ENCODE peak calls at places on chromosomes 11 and 22, in six cellular contexts. A is neural progenitor cell, G is HAP-1, L is AG08395, Z is iPS DF 6.9, D is NCI-H1092 treated with DMSO at 0.1 percent for 48 hours. T is an unnamed sample.

GRCh38 chr11:2186669-2187266 is 15.2 kb upstream of the TH start:
- DNase-seq in A (peak; percentile 73), G (peak; percentile 60), L (no peak), Z (no peak), D (peak; percentile 86), T (no peak)

GRCh38 chr11:41978951-41979350 is 519.5 kb upstream of the LRRC4C start:
- DNase-seq in A (no peak), G (no peak), L (no peak), Z (no peak), D (no peak), T (no peak)

GRCh38 chr11:116059909-116060308 is 555.7 kb upstream of the CADM1 start:
- DNase-seq in A (no peak), G (no peak), L (no peak), Z (no peak), D (no peak), T (no peak)

GRCh38 chr11:59802639-59803176 is 7.9 kb downstream of the MRPL16 start:
- DNase-seq in A (peak; percentile 45), G (peak; percentile 35), L (peak; percentile 62), Z (no peak), D (peak; percentile 53), T (no peak)

GRCh38 chr11:832529-833113 is at the start of gene CD151:
- DNase-seq in A (peak; percentile 87), G (peak; percentile 83), L (peak; percentile 76), Z (no peak), D (peak; percentile 9), T (peak; percentile 23)

GRCh38 chr22:43231724-43232034 is 44.7 kb upstream of the TTLL12 start:
- DNase-seq in A (no peak), G (no peak), L (no peak), Z (no peak), D (no peak), T (no peak)

GRCh38 chr11:64238076-64238475 is 2.8 kb upstream of the FKBP2 start:
- DNase-seq in A (no peak), G (no peak), L (no peak), Z (no peak), D (no peak), T (no peak)

GRCh38 chr11:126646701-126647209 is 291.3 kb downstream of the ST3GAL4 start:
- DNase-seq in A (no peak), G (no peak), L (peak; percentile 64), Z (no peak), D (no peak), T (no peak)

GRCh38 chr11:110287537-110287936 is 8.9 kb downstream of the RDX start:
- DNase-seq in A (no peak), G (no peak), L (no peak), Z (no peak), D (no peak), T (no peak)

GRCh38 chr11:43823316-43823715 is 57.3 kb upstream of the ALKBH3 start:
- DNase-seq in A (no peak), G (no peak), L (no peak), Z (no peak), D (no peak), T (no peak)

GRCh38 chr22:25081409-25081824 is 118.2 kb upstream of the CRYBB3 start:
- DNase-seq in A (peak; percentile 58), G (peak; percentile 68), L (peak; percentile 46), Z (no peak), D (peak; percentile 12), T (no peak)

GRCh38 chr11:1168721-1169161 is 11.0 kb downstream of the MUC5AC start:
- DNase-seq in A (no peak), G (no peak), L (no peak), Z (no peak), D (no peak), T (no peak)

GRCh38 chr11:41997860-41998259 is 538.4 kb upstream of the LRRC4C start:
- DNase-seq in A (no peak), G (no peak), L (no peak), Z (no peak), D (no peak), T (no peak)

GRCh38 chr11:29310016-29310415 is 706.8 kb downstream of the KCNA4 start:
- DNase-seq in A (no peak), G (no peak), L (peak; percentile 53), Z (no peak), D (no peak), T (no peak)

GRCh38 chr22:23574877-23575276 is 5.2 kb downstream of the IGLL1 start:
- DNase-seq in A (no peak), G (no peak), L (no peak), Z (no peak), D (no peak), T (no peak)

GRCh38 chr11:116913000-116913399 is 75.6 kb upstream of the APOA1 start:
- DNase-seq in A (no peak), G (no peak), L (peak; percentile 74), Z (no peak), D (no peak), T (no peak)

GRCh38 chr11:116680349-116681125 is 92.2 kb downstream of the BUD13 start:
- DNase-seq in A (no peak), G (no peak), L (no peak), Z (no peak), D (no peak), T (no peak)

GRCh38 chr11:60923326-60923725 is 934 bp upstream of the TMEM132A start:
- DNase-seq in A (no peak), G (no peak), L (no peak), Z (no peak), D (no peak), T (no peak)

GRCh38 chr11:121965330-121965729 is 150.7 kb downstream of the BLID start:
- DNase-seq in A (no peak), G (no peak), L (peak; percentile 11), Z (no peak), D (no peak), T (no peak)

GRCh38 chr11:22778642-22779041 is 51.0 kb downstream of the SVIP start:
- DNase-seq in A (no peak), G (no peak), L (no peak), Z (no peak), D (peak; percentile 61), T (no peak)

GRCh38 chr11:66850235-66850587 is 6.7 kb upstream of the LRFN4 start:
- DNase-seq in A (no peak), G (peak; percentile 8), L (no peak), Z (no peak), D (no peak), T (no peak)

GRCh38 chr11:2587976-2588748 is 111.6 kb downstream of the KCNQ1OT1 start:
- DNase-seq in A (no peak), G (no peak), L (no peak), Z (no peak), D (no peak), T (no peak)

GRCh38 chr11:122803306-122803705 is 35.0 kb upstream of the CRTAM start:
- DNase-seq in A (no peak), G (no peak), L (peak; percentile 78), Z (no peak), D (no peak), T (no peak)

GRCh38 chr22:47810505-47811500 is 1048.4 kb downstream of the TBC1D22A start:
- DNase-seq in A (no peak), G (no peak), L (no peak), Z (no peak), D (no peak), T (no peak)

GRCh38 chr11:70604630-70605520 is 206.5 kb downstream of the CTTN start:
- DNase-seq in A (no peak), G (no peak), L (no peak), Z (no peak), D (no peak), T (no peak)

GRCh38 chr11:115458877-115459276 is 45.3 kb downstream of the CADM1 start:
- DNase-seq in A (no peak), G (no peak), L (no peak), Z (no peak), D (no peak), T (no peak)

GRCh38 chr11:2742611-2743426 is 43.0 kb upstream of the KCNQ1OT1 start:
- DNase-seq in A (no peak), G (no peak), L (no peak), Z (no peak), D (no peak), T (no peak)

GRCh38 chr11:69641681-69642548 is 959 bp downstream of the CCND1 start:
- DNase-seq in A (peak; percentile 35), G (no peak), L (no peak), Z (no peak), D (no peak), T (no peak)

GRCh38 chr11:36069576-36070214 is 125.8 kb downstream of the LDLRAD3 start:
- DNase-seq in A (peak; percentile 74), G (no peak), L (no peak), Z (no peak), D (no peak), T (no peak)